ENCODE peak calls at places on chromosomes 3 and 15, in eight cellular contexts. Q is mucosa of descending colon, Y is colonic mucosa, T is choroid plexus epithelial cell, R is foreskin fibroblast, Z is BJ, M is gastrocnemius medialis, F is K562. G is an unnamed sample.

GRCh38 chr3:30426319-30426993 is 179.9 kb upstream of the TGFBR2 start:
- DNase-seq in Q (peak; percentile 13), Y (peak; percentile 23), T (peak; percentile 96), R (peak; percentile 81), Z (no peak), M (peak; percentile 67), F (no peak), G (peak; percentile 54)

GRCh38 chr3:113560845-113561623 is 28.7 kb downstream of the SIDT1 start:
- DNase-seq in Q (no peak), Y (no peak), T (peak; percentile 56), R (peak; percentile 3), Z (no peak), M (no peak), F (no peak), G (peak; percentile 47)

GRCh38 chr3:181755959-181756358 is 44.2 kb downstream of the SOX2 start:
- DNase-seq in Q (no peak), Y (no peak), T (no peak), R (no peak), Z (no peak), M (no peak), F (no peak), G (no peak)

GRCh38 chr3:188348445-188349244 is 194.7 kb downstream of the LPP start:
- DNase-seq in Q (no peak), Y (peak; percentile 26), T (peak; percentile 96), R (peak; percentile 91), Z (peak; percentile 80), M (peak; percentile 61), F (no peak), G (peak; percentile 94)

GRCh38 chr3:113659121-113659531 is 37.3 kb downstream of the USF3 start:
- DNase-seq in Q (no peak), Y (no peak), T (peak; percentile 39), R (no peak), Z (no peak), M (no peak), F (no peak), G (no peak)

GRCh38 chr3:40871411-40871810 is 327.9 kb upstream of the CTNNB1 start:
- DNase-seq in Q (no peak), Y (no peak), T (no peak), R (no peak), Z (no peak), M (no peak), F (no peak), G (no peak)

GRCh38 chr15:98599911-98600685 is 48.2 kb upstream of the IGF1R start:
- DNase-seq in Q (peak; percentile 62), Y (peak; percentile 59), T (peak; percentile 79), R (peak; percentile 73), Z (no peak), M (no peak), F (no peak), G (no peak)

GRCh38 chr3:112699436-112699978 is 58.6 kb upstream of the CCDC80 start:
- DNase-seq in Q (peak; percentile 6), Y (no peak), T (peak; percentile 49), R (peak; percentile 81), Z (peak; percentile 35), M (no peak), F (no peak), G (peak; percentile 32)

GRCh38 chr3:194688207-194688711 is 2.6 kb downstream of the FAM43A start:
- DNase-seq in Q (peak; percentile 34), Y (peak; percentile 48), T (peak; percentile 62), R (peak; percentile 36), Z (no peak), M (no peak), F (no peak), G (no peak)

GRCh38 chr3:149278911-149279310 is 54.5 kb downstream of the TM4SF18 start:
- DNase-seq in Q (no peak), Y (no peak), T (no peak), R (peak; percentile 21), Z (no peak), M (no peak), F (no peak), G (no peak)

GRCh38 chr3:77296527-77296926 is 256.6 kb downstream of the ROBO2 start:
- DNase-seq in Q (no peak), Y (no peak), T (peak; percentile 12), R (peak; percentile 34), Z (no peak), M (no peak), F (peak; percentile 4), G (no peak)

GRCh38 chr15:76341366-76342045 is 4.9 kb downstream of the ISL2 start:
- DNase-seq in Q (peak; percentile 30), Y (peak; percentile 45), T (no peak), R (peak; percentile 63), Z (no peak), M (no peak), F (no peak), G (no peak)

DNA sequence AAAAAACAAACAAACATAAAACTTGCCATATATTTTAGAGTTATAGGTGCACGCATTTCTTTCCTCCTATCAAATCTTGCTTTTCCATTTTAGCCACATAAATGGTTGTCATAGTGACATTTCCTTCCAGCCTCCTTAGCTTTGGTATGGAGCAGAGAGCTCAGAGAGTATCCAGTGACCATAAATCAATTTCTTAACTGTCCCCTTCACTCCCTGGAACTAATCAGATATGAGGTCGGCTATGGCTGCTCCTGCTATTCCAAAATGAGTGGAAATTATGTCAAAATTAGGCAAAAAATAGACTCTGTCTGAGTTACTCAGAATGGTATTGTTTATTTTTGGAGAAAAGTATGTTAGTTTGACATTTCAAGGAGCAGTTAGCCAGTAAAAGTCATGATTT is 164.6 kb downstream of the EBLN2 start:
- DNase-seq in Q (no peak), Y (no peak), T (no peak), R (no peak), Z (no peak), M (no peak), F (no peak), G (no peak)
- H3K4me3 ChIP-seq in Q (no peak overlapping the region), Y (no peak overlapping the region), T (no peak overlapping the region), R (no peak overlapping the region), Z (no peak overlapping the region), M (no peak overlapping the region), F (no peak overlapping the region), G (no peak overlapping the region)

DNA sequence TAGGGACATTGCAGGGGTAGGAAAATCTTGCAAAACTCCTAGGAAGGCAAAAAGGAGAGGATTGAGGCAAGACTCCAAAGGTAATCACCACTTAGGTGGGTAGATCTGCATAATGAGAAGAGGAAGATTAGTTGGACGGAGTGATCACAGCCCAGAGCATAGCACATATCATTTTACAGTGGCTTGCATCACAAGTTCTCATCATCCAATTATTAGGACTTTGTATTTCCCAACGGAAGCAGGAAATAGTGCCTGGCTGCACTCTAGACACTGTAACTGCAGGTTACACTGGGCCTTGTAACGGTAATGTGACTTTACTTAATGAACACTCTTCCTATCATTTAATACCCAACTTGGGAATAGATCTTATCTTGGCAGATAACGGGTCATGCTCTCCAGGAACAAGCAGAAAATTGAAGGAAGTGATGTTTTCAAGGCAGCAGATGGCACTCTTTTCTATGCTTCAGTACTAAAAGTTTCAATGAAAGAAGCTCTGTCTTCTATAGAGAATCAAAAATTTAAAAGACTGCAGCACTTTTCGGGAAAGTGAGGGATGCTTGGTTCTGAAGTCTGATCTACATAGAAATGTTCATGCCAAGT is 101.9 kb upstream of the KCNMB2 start:
- DNase-seq in Q (no peak), Y (no peak), T (peak; percentile 40), R (peak; percentile 39), Z (no peak), M (no peak), F (no peak), G (no peak)
- TF ChIP-seq CTCF in Q (no peak), Y (no peak), T (peak; percentile 31), R (peak; percentile 27), Z (peak; percentile 27), M (no peak), F (no peak), G (peak; percentile 54)

DNA sequence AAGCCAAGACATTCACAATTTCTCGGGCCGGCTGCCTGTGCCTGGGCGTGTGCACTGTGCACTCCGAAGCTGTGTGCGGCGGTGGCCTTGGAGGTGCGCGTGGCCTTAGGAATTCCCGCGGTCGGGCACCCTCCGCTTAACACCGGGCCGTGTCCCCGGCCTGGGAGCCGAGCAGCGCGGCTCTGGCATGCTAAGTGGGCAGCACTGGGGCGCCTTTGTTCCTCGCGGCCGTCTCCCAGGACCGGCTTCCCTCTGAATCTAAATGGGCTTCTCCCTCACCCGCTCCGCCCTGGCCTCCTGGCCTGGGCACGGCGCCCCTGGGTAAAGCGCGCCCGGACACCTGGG is 498 bp upstream of the ARNT2 start:
- DNase-seq in Q (no peak), Y (no peak), T (no peak), R (peak; percentile 13), Z (no peak), M (no peak), F (no peak), G (no peak)
- H3K4me3 ChIP-seq in Q (no peak overlapping the region), Y (peak overlapping the region; percentile 34), T (peak overlapping the region; percentile 52), R (peak overlapping the region; percentile 48), Z (peak overlapping the region; percentile 58), M (peak overlapping the region; percentile 59), F (no peak overlapping the region), G (peak overlapping the region; percentile 52)

DNA sequence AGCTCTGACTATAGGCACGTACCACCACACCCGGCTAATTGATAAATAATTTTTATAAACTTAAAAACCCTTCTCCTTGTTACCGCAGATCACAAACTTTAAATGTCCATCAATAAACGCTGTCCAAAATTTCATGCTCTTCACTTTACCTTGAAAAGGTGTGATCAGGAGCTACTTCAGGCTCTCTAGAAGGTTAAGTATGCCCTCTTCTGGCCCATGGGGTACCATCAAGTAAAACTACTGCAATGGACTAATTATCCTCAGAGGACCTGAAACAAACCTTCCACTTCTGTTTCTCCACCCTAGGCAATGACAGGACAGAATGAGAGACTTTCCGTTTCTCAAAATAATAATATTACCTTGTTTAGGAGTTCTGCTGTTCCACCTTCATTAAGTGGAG is 9.2 kb downstream of the LZTFL1 start:
- DNase-seq in Q (peak; percentile 44), Y (no peak), T (peak; percentile 47), R (peak; percentile 15), Z (no peak), M (no peak), F (peak; percentile 24), G (no peak)
- TF ChIP-seq CTCF in Q (no peak), Y (no peak), T (peak; percentile 55), R (no peak), Z (peak; percentile 33), M (peak; percentile 61), F (peak; percentile 43), G (peak; percentile 58)

G was measured in epithelial cell of proximal tubule.